ENCODE peak calls at places on chromosome 20, in eight cellular contexts. H is adrenal gland, S is A549, G is transverse colon, T is GM23248, V is neuronal stem cell, P is cardiac muscle cell, C is trophoblast cell. J is an unnamed sample.
A peak's percentile ranks its signal among the peaks of the same experiment; 100 is the strongest.

GRCh38 chr20:3687655-3688054 is 5.8 kb upstream of the ADAM33 start:
- DNase-seq in H (peak; percentile 42), S (peak; percentile 69), G (no peak), T (peak; percentile 83), V (no peak), P (peak; percentile 76), C (peak; percentile 44), J (no peak)

GRCh38 chr20:32547753-32548034 is 37.4 kb downstream of the NOL4L start:
- DNase-seq in H (no peak), S (no peak), G (no peak), T (no peak), V (no peak), P (no peak), C (no peak), J (no peak)

GRCh38 chr20:36305602-36306556 is at the start of gene DLGAP4:
- DNase-seq in H (no peak), S (no peak), G (no peak), T (no peak), V (peak; percentile 33), P (no peak), C (peak; percentile 37), J (no peak)

GRCh38 chr20:54619181-54619580 is 143.8 kb downstream of the DOK5 start:
- DNase-seq in H (no peak), S (peak; percentile 7), G (no peak), T (no peak), V (no peak), P (no peak), C (peak; percentile 45), J (no peak)

GRCh38 chr20:62395311-62396242 is 8.7 kb downstream of the RPS21 start:
- DNase-seq in H (no peak), S (no peak), G (no peak), T (no peak), V (no peak), P (no peak), C (no peak), J (no peak)

GRCh38 chr20:59820204-59821041 is 113.0 kb downstream of the SYCP2 start:
- DNase-seq in H (peak; percentile 10), S (no peak), G (no peak), T (peak; percentile 15), V (no peak), P (no peak), C (no peak), J (peak; percentile 27)

GRCh38 chr20:40361916-40362315 is 327.1 kb downstream of the MAFB start:
- DNase-seq in H (no peak), S (no peak), G (no peak), T (no peak), V (no peak), P (no peak), C (no peak), J (no peak)

GRCh38 chr20:34585019-34585418 is 26.5 kb downstream of the MAP1LC3A start:
- DNase-seq in H (no peak), S (no peak), G (no peak), T (no peak), V (no peak), P (no peak), C (no peak), J (no peak)

GRCh38 chr20:2010533-2010932 is 16.7 kb upstream of the PDYN start:
- DNase-seq in H (no peak), S (no peak), G (no peak), T (no peak), V (no peak), P (no peak), C (no peak), J (no peak)

GRCh38 chr20:4773736-4774135 is 52.0 kb downstream of the PRND start:
- DNase-seq in H (no peak), S (no peak), G (no peak), T (no peak), V (no peak), P (no peak), C (no peak), J (no peak)

GRCh38 chr20:5433352-5433751 is 116.6 kb upstream of the PROKR2 start:
- DNase-seq in H (no peak), S (no peak), G (no peak), T (no peak), V (no peak), P (no peak), C (no peak), J (no peak)

GRCh38 chr20:14897608-14898007 is 560.2 kb upstream of the FLRT3 start:
- DNase-seq in H (no peak), S (no peak), G (no peak), T (no peak), V (no peak), P (no peak), C (no peak), J (no peak)

GRCh38 chr20:49282584-49283171 is 4.8 kb upstream of the ZNFX1 start:
- DNase-seq in H (no peak), S (no peak), G (no peak), T (peak; percentile 18), V (no peak), P (no peak), C (peak; percentile 10), J (no peak)
- H3K9me3 ChIP-seq in H (no peaks in the 10 kb centered on the region), S (peaks cover 9% of the 10 kb centered on the region), G (peaks cover 36% of the 10 kb centered on the region), T (no peaks in the 10 kb centered on the region), V (peaks cover 87% of the 10 kb centered on the region), P (no peaks in the 10 kb centered on the region), C (peaks cover 16% of the 10 kb centered on the region), J (no peaks in the 10 kb centered on the region)

DNA sequence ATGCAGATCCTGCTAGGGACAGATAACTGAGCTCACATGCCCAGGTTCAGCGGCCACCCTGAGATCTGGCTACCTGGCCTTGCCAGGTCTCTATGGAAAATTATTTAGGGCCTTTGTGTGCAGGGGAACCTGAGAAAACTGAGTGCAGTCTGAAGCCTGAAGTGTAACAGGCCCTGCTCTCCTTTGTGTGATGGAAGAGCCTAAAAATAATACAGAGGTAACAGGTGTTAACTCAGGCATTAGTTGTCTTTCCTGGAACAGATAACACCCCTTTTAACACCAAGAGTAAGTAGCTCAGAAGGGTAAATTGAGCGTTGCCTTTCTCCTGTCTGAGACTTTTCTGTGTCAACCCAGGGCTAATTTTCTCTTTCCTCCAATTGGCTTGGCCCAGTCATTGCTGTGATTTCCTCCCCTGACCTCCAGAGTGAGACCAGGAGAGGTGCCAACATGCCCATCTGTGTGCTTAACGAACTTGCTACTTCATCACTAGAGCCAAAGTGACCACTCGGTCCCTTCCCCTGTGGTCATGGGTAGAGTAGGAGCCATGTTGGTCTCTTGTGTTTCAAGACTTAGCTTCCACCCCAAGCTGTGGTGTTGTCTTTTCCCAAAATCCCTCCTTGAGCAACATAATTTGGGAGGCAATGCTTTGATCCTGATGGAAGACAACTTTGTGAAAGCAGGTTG is 304.4 kb upstream of the JAG1 start:
- DNase-seq in H (no peak), S (no peak), G (no peak), T (no peak), V (no peak), P (no peak), C (no peak), J (no peak)
- H3K27ac ChIP-seq in H (no peak overlapping the region), S (no peak overlapping the region), G (no peak overlapping the region), T (no peak overlapping the region), V (no peak overlapping the region), P (no peak overlapping the region), C (no peak overlapping the region), J (no peak overlapping the region)

GRCh38 chr20:51286758-51287157 is 255.8 kb downstream of the NFATC2 start:
- DNase-seq in H (no peak), S (no peak), G (no peak), T (no peak), V (no peak), P (no peak), C (no peak), J (no peak)
- H3K9me3 ChIP-seq in H (no peaks in the 10 kb centered on the region), S (peaks cover 5% of the 10 kb centered on the region), G (no peaks in the 10 kb centered on the region), T (no peaks in the 10 kb centered on the region), V (no peaks in the 10 kb centered on the region), P (no peaks in the 10 kb centered on the region), C (peaks cover 5% of the 10 kb centered on the region), J (no peaks in the 10 kb centered on the region)

GRCh38 chr20:24994186-24994465 is 1.6 kb upstream of the APMAP start:
- DNase-seq in H (no peak), S (no peak), G (no peak), T (no peak), V (no peak), P (no peak), C (no peak), J (no peak)

GRCh38 chr20:24992420-24993205 is at the start of gene APMAP:
- DNase-seq in H (peak; percentile 97), S (peak; percentile 94), G (peak; percentile 97), T (peak; percentile 97), V (peak; percentile 90), P (peak; percentile 94), C (peak; percentile 99), J (peak; percentile 96)

GRCh38 chr20:24993337-24994185 is 1.0 kb upstream of the APMAP start:
- DNase-seq in H (no peak), S (peak; percentile 71), G (no peak), T (peak; percentile 79), V (no peak), P (peak; percentile 67), C (peak; percentile 17), J (no peak)

GRCh38 chr20:24990810-24991252 is 1.7 kb downstream of the APMAP start:
- DNase-seq in H (no peak), S (no peak), G (no peak), T (no peak), V (no peak), P (no peak), C (peak; percentile 87), J (no peak)

DNA sequence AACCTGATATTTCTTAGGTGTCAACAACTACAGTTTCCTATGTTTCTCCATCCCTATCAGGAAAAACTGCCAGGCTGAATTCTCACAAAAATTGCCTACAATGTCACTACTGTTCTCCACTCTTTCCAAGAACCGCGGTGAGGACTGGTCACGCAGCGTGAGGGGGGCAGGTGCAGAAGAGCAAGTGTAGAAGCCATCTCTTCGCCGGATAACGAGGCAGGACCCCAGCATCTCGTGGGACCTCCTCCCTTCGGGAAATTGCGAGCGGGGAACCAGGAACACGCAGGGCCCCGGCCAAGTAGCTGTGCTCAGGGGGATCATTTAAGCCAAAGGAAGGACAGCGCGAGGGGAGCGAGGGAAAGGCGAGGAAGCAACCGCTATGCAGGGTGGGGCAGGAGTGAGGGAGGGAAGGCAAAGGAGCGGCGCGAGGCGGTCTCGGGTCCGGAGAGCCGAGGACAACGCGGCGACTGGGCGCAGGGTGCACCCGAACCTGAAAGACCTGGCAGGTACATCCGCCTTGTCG is 593 bp downstream of the APMAP start:
- DNase-seq in H (peak; percentile 22), S (no peak), G (peak; percentile 51), T (peak; percentile 56), V (no peak), P (peak; percentile 20), C (no peak), J (no peak)
- H3K27ac ChIP-seq in H (peak overlapping the region; percentile 33), S (peak overlapping the region; percentile 86), G (peak overlapping the region; percentile 94), T (peak overlapping the region; percentile 84), V (no peak overlapping the region), P (peak overlapping the region; percentile 48), C (no peak overlapping the region), J (peak overlapping the region; percentile 98)

DNA sequence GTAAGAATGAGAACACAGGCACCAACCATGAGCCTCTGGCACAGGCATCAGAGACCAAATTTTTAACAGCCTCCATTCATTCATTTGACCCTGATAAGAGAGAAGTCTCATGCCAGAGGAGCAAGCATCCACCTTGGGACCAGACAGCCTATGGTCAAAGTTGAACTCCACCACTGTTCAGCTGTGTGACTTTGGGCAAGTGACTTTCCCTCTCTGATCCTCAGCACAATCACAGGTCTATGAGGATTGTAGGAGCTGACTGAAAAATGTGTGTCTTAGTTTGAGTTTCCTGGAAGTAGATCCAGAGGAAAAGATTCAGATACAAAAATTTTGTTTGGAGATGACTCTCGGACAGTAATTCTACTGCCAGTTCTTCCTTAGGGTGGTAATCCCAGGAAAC is 645.1 kb upstream of the DEFB115 start:
- DNase-seq in H (no peak), S (no peak), G (no peak), T (no peak), V (no peak), P (no peak), C (no peak), J (no peak)
- H3K9me3 ChIP-seq in H (no peaks in the 10 kb centered on the region), S (peaks cover 12% of the 10 kb centered on the region), G (peaks cover 2% of the 10 kb centered on the region), T (no peaks in the 10 kb centered on the region), V (no peaks in the 10 kb centered on the region), P (no peaks in the 10 kb centered on the region), C (peaks cover 37% of the 10 kb centered on the region), J (peaks cover 1% of the 10 kb centered on the region)

GRCh38 chr20:45345104-45345936 is 2.9 kb downstream of the SDC4 start:
- DNase-seq in H (no peak), S (no peak), G (peak; percentile 78), T (no peak), V (no peak), P (no peak), C (peak; percentile 76), J (peak; percentile 89)
- H3K27ac ChIP-seq in H (peak overlapping the region; percentile 63), S (peak overlapping the region; percentile 82), G (peak overlapping the region; percentile 95), T (peak overlapping the region; percentile 99), V (no peak overlapping the region), P (peak overlapping the region; percentile 98), C (peak overlapping the region; percentile 97), J (peak overlapping the region; percentile 89)

J was measured in lung.